ENCODE peak calls at places on chromosome 21, in four cellular contexts. H is HEK293T, Q is HepG2, P is GM12878. U is an unnamed sample.

GRCh38 chr21:35370071-35370470 is 321.0 kb upstream of the RUNX1 start:
- DNase-seq in H (no peak), Q (no peak), P (no peak), U (no peak)

GRCh38 chr21:43877936-43878575 is 13.0 kb downstream of the AGPAT3 start:
- DNase-seq in H (no peak), Q (no peak), P (no peak), U (no peak)

GRCh38 chr21:25964926-25965325 is 205.6 kb downstream of the APP start:
- DNase-seq in H (no peak), Q (no peak), P (no peak), U (no peak)

GRCh38 chr21:35399002-35399401 is 349.9 kb upstream of the RUNX1 start:
- DNase-seq in H (no peak), Q (no peak), P (no peak), U (no peak)

GRCh38 chr21:31509108-31510017 is 150.1 kb upstream of the SOD1 start:
- DNase-seq in H (peak), Q (peak), P (peak), U (peak)

GRCh38 chr21:32130031-32130891 is 148.6 kb downstream of the MIS18A start:
- DNase-seq in H (no peak), Q (no peak), P (no peak), U (peak)

GRCh38 chr21:17688912-17689874 is 76.5 kb upstream of the BTG3 start:
- DNase-seq in H (no peak), Q (peak), P (no peak), U (peak)

GRCh38 chr21:31141389-31142021 is 103.2 kb upstream of the KRTAP19-8 start:
- DNase-seq in H (no peak), Q (no peak), P (no peak), U (no peak)

GRCh38 chr21:17929514-17929913 is 110.4 kb upstream of the C21orf91 start:
- DNase-seq in H (no peak), Q (no peak), P (no peak), U (no peak)

GRCh38 chr21:17388226-17388625 is 124.6 kb upstream of the CXADR start:
- DNase-seq in H (no peak), Q (no peak), P (no peak), U (no peak)

GRCh38 chr21:28833181-28833580 is 159.5 kb downstream of the LTN1 start:
- DNase-seq in H (no peak), Q (no peak), P (no peak), U (no peak)

GRCh38 chr21:15224346-15225086 is 159.7 kb upstream of the NRIP1 start:
- DNase-seq in H (no peak), Q (no peak), P (no peak), U (no peak)

GRCh38 chr21:25657140-25657539 is 18.1 kb downstream of the JAM2 start:
- DNase-seq in H (no peak), Q (no peak), P (no peak), U (no peak)

GRCh38 chr21:34177919-34178567 is 104.7 kb downstream of the MRPS6 start:
- DNase-seq in H (no peak), Q (no peak), P (no peak), U (no peak)

GRCh38 chr21:27221084-27221483 is 254.2 kb upstream of the ADAMTS5 start:
- DNase-seq in H (no peak), Q (no peak), P (no peak), U (no peak)

GRCh38 chr21:27582946-27583270 is 616.0 kb upstream of the ADAMTS5 start:
- DNase-seq in H (no peak), Q (no peak), P (no peak), U (no peak)

GRCh38 chr21:33121715-33122475 is 52.0 kb downstream of the OLIG1 start:
- DNase-seq in H (peak), Q (no peak), P (no peak), U (peak)

GRCh38 chr21:15121655-15122120 is 56.9 kb upstream of the NRIP1 start:
- DNase-seq in H (no peak), Q (peak), P (no peak), U (no peak)

GRCh38 chr21:33162436-33162921 is 67.3 kb upstream of the IFNAR2 start:
- DNase-seq in H (no peak), Q (no peak), P (no peak), U (no peak)

GRCh38 chr21:36005879-36006400 is 54.4 kb downstream of the SETD4 start:
- DNase-seq in H (no peak), Q (no peak), P (no peak), U (no peak)

GRCh38 chr21:40466893-40467483 is 380.0 kb downstream of the DSCAM start:
- DNase-seq in H (no peak), Q (no peak), P (no peak), U (no peak)

GRCh38 chr21:28089599-28090421 is 902.9 kb downstream of the LTN1 start:
- DNase-seq in H (no peak), Q (no peak), P (no peak), U (no peak)

GRCh38 chr21:36203603-36203889 is 46.9 kb downstream of the DOP1B start:
- DNase-seq in H (no peak), Q (peak), P (peak), U (no peak)

GRCh38 chr21:35448876-35449599 is 399.9 kb upstream of the RUNX1 start:
- DNase-seq in H (no peak), Q (no peak), P (no peak), U (no peak)

GRCh38 chr21:28959367-28960099 is 33.1 kb downstream of the LTN1 start:
- DNase-seq in H (no peak), Q (peak), P (no peak), U (no peak)

GRCh38 chr21:34907783-34908423 is 141.2 kb downstream of the RUNX1 start:
- DNase-seq in H (no peak), Q (no peak), P (no peak), U (no peak)

GRCh38 chr21:43972850-43973633 is 39.1 kb upstream of the TRAPPC10 start:
- DNase-seq in H (no peak), Q (no peak), P (no peak), U (peak)

GRCh38 chr21:17371470-17371869 is 141.4 kb upstream of the CXADR start:
- DNase-seq in H (no peak), Q (no peak), P (no peak), U (no peak)

GRCh38 chr21:33214056-33214455 is 15.7 kb upstream of the IFNAR2 start:
- DNase-seq in H (no peak), Q (no peak), P (no peak), U (no peak)

GRCh38 chr21:34530264-34530663 is 18.3 kb upstream of the KCNE1 start:
- DNase-seq in H (no peak), Q (no peak), P (no peak), U (no peak)

GRCh38 chr21:20997308-20997632 is 939 bp upstream of the NCAM2 start:
- DNase-seq in H (no peak), Q (no peak), P (no peak), U (no peak)

GRCh38 chr21:31630062-31630711 is 29.3 kb upstream of the SOD1 start:
- DNase-seq in H (no peak), Q (peak), P (no peak), U (no peak)

GRCh38 chr21:36428789-36429671 is 43.8 kb downstream of the CHAF1B start:
- DNase-seq in H (no peak), Q (no peak), P (no peak), U (no peak)

GRCh38 chr21:35528109-35529042 is 479.3 kb upstream of the RUNX1 start:
- DNase-seq in H (no peak), Q (no peak), P (no peak), U (no peak)

GRCh38 chr21:43832648-43833047 is 32.4 kb upstream of the AGPAT3 start:
- DNase-seq in H (no peak), Q (no peak), P (no peak), U (peak)

GRCh38 chr21:27764056-27764455 is 797.2 kb upstream of the ADAMTS5 start:
- DNase-seq in H (no peak), Q (no peak), P (no peak), U (no peak)

GRCh38 chr21:46392921-46393320 is 65.8 kb upstream of the DIP2A start:
- DNase-seq in H (no peak), Q (no peak), P (no peak), U (no peak)
- TF ChIP-seq FOXK2 in H (no peak), Q (no peak), P (no peak), U (no peak)

GRCh38 chr21:37757631-37758376 is 158.5 kb downstream of the KCNJ6 start:
- DNase-seq in H (no peak), Q (no peak), P (no peak), U (no peak)
- TF ChIP-seq FOXK2 in H (no peak), Q (no peak), P (no peak), U (no peak)

DNA sequence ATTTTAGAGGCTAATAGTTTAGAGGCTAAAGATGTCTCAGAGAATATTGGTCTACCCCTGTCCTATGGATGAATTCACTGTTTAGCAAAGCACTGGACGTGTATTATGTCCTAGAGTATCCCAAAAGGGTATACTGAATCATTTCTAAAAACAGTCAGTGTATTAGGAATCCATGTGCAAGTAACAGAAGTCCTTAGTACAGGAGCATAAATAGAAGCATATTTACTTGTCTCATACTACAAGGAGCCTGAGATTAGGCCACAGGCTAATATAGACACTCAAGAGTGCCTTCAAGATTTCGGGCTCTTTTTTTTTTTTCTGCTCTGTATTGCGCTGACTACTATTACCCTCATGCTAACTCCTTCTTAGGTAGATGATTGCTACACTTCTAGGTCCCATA is 518.9 kb downstream of the USP25 start:
- DNase-seq in H (no peak), Q (no peak), P (no peak), U (no peak)
- TF ChIP-seq FOXK2 in H (no peak), Q (no peak), P (no peak), U (no peak)

DNA sequence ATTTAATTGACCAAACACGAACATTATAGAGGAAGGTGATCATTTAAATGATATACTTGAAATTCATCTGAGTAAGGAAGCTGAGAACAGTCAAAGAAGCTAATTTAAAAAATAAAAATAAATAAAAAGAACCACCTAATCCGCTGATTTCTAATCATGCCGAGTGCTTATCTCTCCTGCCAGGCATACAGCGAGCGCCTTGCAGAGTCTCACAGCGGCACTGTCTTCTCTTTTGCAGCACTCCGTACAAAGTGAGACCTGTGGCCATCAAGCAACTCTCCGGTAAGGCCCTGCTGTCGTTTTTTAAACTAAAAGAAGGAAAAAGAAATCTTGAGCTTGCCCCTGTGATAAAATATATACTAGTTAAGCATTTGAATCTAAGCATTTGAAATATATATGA is 45.3 kb downstream of the PDE9A start:
- DNase-seq in H (no peak), Q (no peak), P (no peak), U (no peak)
- TF ChIP-seq FOXK2 in H (no peak), Q (no peak), P (no peak), U (no peak)

DNA sequence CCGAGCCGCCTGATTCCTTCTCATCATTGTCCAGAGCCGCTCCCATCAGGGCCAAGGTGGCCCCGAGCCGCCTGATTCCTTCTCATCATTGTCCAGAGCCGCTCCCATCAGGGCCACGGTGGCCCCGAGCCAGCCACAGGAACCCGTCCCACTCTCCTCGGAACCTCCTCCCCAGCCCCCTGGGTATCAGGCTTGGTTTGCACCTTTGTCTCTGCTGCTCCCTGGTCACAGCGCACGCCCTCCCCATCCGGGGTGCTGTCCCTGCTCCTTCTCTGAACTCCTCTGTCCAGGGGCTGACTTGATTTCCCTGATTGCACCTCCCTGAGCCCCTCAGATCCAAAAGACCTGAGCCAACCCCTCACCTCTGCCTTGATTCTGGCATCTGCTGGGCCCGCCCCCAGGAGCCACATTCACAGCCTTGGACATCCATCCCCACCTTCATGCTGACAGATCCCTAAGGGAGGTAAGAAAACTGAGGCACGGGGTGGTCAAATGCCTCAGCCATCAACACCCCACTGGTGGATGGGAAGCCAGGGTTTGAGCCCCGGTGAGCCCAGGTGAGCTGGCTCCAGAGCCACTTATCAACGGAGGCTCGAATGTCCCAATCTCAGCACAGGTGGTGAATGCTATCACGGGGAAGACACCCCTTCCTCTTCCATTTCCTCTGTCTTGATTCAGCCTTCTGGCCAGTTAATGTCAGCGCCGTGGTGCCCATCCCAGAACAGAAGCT is 25.6 kb upstream of the COL18A1 start:
- DNase-seq in H (no peak), Q (no peak), P (no peak), U (no peak)
- TF ChIP-seq FOXK2 in H (no peak), Q (no peak), P (no peak), U (no peak)

GRCh38 chr21:41825881-41826280 is 53.3 kb downstream of the PRDM15 start:
- DNase-seq in H (no peak), Q (no peak), P (no peak), U (no peak)

GRCh38 chr21:41825216-41825615 is 53.9 kb downstream of the PRDM15 start:
- DNase-seq in H (no peak), Q (no peak), P (no peak), U (no peak)

GRCh38 chr21:41824466-41825207 is 54.5 kb downstream of the PRDM15 start:
- DNase-seq in H (no peak), Q (no peak), P (no peak), U (no peak)

GRCh38 chr21:41823166-41823565 is 56.0 kb downstream of the PRDM15 start:
- DNase-seq in H (no peak), Q (no peak), P (no peak), U (no peak)

GRCh38 chr21:41823906-41824305 is 55.2 kb downstream of the PRDM15 start:
- DNase-seq in H (no peak), Q (no peak), P (no peak), U (no peak)
- TF ChIP-seq FOXK2 in H (no peak), Q (no peak), P (no peak), U (no peak)

DNA sequence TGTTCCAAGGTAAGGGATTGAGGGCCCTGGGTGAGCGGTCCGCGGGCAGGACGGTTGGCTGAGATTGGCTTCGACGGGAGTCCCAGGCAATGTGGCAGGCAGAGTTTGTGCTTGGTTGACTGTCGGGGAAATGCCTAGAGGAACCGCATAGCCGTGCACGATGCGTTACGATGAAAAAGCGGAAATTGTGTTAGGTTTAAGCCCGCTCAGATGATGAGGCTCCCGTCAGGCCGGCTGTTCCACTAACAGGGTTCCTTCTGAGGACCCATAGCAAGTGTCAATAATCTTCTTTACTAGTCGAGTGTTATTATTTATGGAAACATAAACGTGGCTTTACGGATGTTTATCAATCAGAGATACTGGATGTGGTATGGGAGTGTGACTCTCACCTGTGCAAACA is 117.8 kb upstream of the COL6A1 start:
- DNase-seq in H (no peak), Q (no peak), P (no peak), U (no peak)
- TF ChIP-seq FOXK2 in H (no peak), Q (no peak), P (no peak), U (no peak)

GRCh38 chr21:39313042-39313456 is 383 bp downstream of the BRWD1 start:
- DNase-seq in H (peak), Q (no peak), P (no peak), U (no peak)

GRCh38 chr21:39313457-39314154 is at the start of gene BRWD1:
- DNase-seq in H (peak), Q (peak), P (no peak), U (peak)

GRCh38 chr21:39311164-39311563 is 2.3 kb downstream of the BRWD1 start:
- DNase-seq in H (no peak), Q (no peak), P (no peak), U (no peak)

GRCh38 chr21:39314155-39315027 is 959 bp upstream of the BRWD1 start:
- DNase-seq in H (peak), Q (peak), P (no peak), U (no peak)

GRCh38 chr21:39312112-39313041 is 1.1 kb downstream of the BRWD1 start:
- DNase-seq in H (peak), Q (peak), P (peak), U (peak)
- TF ChIP-seq FOXK2 in H (no peak), Q (no peak), P (no peak), U (peak)